ENCODE peak calls at places on chromosome 18, in four cellular contexts. Y, C, L and H are unnamed samples.

GRCh38 chr18:44325903-44326650 is 354.6 kb upstream of the SETBP1 start:
- DNase-seq in C (peak; percentile 67), L (peak; percentile 39), Y (no peak), H (peak; percentile 73)

GRCh38 chr18:80009661-80010550 is 21.5 kb upstream of the TXNL4A start:
- DNase-seq in Y (peak; percentile 78), C (peak; percentile 99), L (peak; percentile 98), H (no peak)

GRCh38 chr18:8952174-8952573 is 150.3 kb upstream of the NDUFV2 start:
- DNase-seq in C (no peak), L (no peak), Y (no peak), H (no peak)

GRCh38 chr18:38007931-38008330 is 442.3 kb upstream of the CELF4 start:
- DNase-seq in Y (no peak), C (no peak), L (no peak), H (no peak)

GRCh38 chr18:48931680-48932461 is 18.9 kb downstream of the SMAD7 start:
- DNase-seq in Y (no peak), L (no peak), C (no peak), H (peak; percentile 40)

GRCh38 chr18:79569720-79570119 is 109.9 kb upstream of the CTDP1 start:
- DNase-seq in C (no peak), L (no peak), Y (no peak), H (no peak)

GRCh38 chr18:49135871-49136270 is 185.1 kb upstream of the SMAD7 start:
- DNase-seq in Y (no peak), L (peak; percentile 70), C (peak; percentile 34), H (peak; percentile 18)

GRCh38 chr18:31454066-31454708 is 6.6 kb downstream of the DSG3 start:
- DNase-seq in L (no peak), Y (no peak), C (peak; percentile 96), H (no peak)

GRCh38 chr18:48950536-48951447 is at the start of gene SMAD7:
- DNase-seq in L (no peak), C (no peak), Y (peak; percentile 77), H (no peak)

GRCh38 chr18:53701697-53702096 is 522.8 kb downstream of the MBD2 start:
- DNase-seq in L (no peak), C (no peak), Y (no peak), H (no peak)

GRCh38 chr18:741931-742512 is 29.6 kb upstream of the ENOSF1 start:
- DNase-seq in L (no peak), C (peak; percentile 47), Y (no peak), H (no peak)

GRCh38 chr18:79413901-79414300 is 18.2 kb downstream of the NFATC1 start:
- DNase-seq in L (no peak), C (no peak), Y (peak; percentile 44), H (no peak)

GRCh38 chr18:6056171-6056932 is 161.0 kb upstream of the TMEM200C start:
- DNase-seq in L (no peak), C (peak; percentile 75), Y (no peak), H (no peak)

GRCh38 chr18:31176531-31176930 is 13.9 kb upstream of the DSC1 start:
- DNase-seq in L (no peak), Y (no peak), C (peak; percentile 66), H (no peak)

GRCh38 chr18:68017385-68017784 is 500.9 kb upstream of the DSEL start:
- DNase-seq in Y (no peak), C (no peak), L (no peak), H (no peak)

GRCh38 chr18:75160315-75160714 is 48.6 kb downstream of the PTGR3 start:
- DNase-seq in C (peak; percentile 7), L (no peak), Y (no peak), H (no peak)

GRCh38 chr18:51510020-51510419 is 312.5 kb upstream of the MEX3C start:
- DNase-seq in L (no peak), C (no peak), Y (no peak), H (no peak)

GRCh38 chr18:60892855-60893254 is 440.4 kb upstream of the CDH20 start:
- DNase-seq in Y (no peak), C (peak; percentile 78), L (no peak), H (no peak)

GRCh38 chr18:64037812-64038414 is 68.0 kb downstream of the SERPINB8 start:
- DNase-seq in L (no peak), C (peak; percentile 12), Y (no peak), H (no peak)

GRCh38 chr18:44342946-44343345 is 337.7 kb upstream of the SETBP1 start:
- DNase-seq in L (no peak), C (no peak), Y (no peak), H (no peak)

GRCh38 chr18:69401475-69402218 is 959 bp downstream of the DOK6 start:
- DNase-seq in L (no peak), Y (peak; percentile 51), C (peak; percentile 30), H (no peak)

GRCh38 chr18:77973745-77974144 is 724.1 kb downstream of the GALR1 start:
- DNase-seq in C (no peak), Y (no peak), L (no peak), H (no peak)

GRCh38 chr18:76475450-76476203 is 19.4 kb downstream of the ZNF516 start:
- DNase-seq in Y (no peak), L (no peak), C (peak; percentile 16), H (peak; percentile 19)
- TF ChIP-seq CTCF in Y (no peak), L (peak; percentile 28), C (no peak), H (peak; percentile 49)

GRCh38 chr18:59220784-59221765 is 1.1 kb downstream of the GRP start:
- DNase-seq in Y (no peak), C (no peak), L (no peak), H (no peak)
- H3K27me3 ChIP-seq in Y (peaks cover 20% of the 10 kb centered on the region), C (peaks cover 54% of the 10 kb centered on the region), L (peaks cover 39% of the 10 kb centered on the region), H (peaks cover 52% of the 10 kb centered on the region)

DNA sequence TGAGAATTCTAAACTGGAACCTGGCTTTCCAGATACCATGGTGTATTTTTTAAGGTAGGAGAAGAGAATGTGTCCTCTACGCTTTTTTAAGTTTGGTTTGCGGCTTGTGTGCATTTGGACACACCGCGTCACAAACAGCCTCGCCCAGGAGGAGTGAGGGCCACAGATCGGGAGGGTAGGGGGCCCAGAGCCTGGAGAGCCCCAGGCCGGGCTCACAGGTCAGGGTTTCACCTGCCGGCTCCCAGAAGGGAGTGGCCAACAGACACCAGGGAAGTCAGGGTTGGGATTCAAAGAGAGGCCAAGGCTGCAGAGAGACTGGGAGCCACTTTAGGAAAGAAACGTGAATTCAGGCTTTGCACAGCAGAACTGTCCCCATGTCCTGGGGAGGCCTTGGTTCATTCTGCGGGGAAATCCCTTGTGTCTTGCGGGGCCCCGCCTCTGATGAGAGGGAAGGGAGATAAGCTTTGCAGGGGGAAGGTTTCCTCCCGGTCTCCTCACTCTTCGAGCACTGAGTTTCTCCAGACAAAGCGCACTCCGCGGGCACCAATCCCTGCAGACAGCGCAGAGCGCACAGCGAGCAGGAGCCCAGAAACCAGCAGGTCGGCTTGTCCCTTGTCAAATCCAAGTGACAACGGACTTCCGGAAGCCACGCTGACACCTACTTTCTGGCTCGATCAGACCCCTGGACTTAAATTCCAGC is 2.0 kb upstream of the TUBB6 start:
- DNase-seq in Y (no peak), L (no peak), C (no peak), H (no peak)
- H3K4me3 ChIP-seq in Y (no peak overlapping the region), L (no peak overlapping the region), C (peak overlapping the region; percentile 31), H (no peak overlapping the region)

GRCh38 chr18:76604642-76605240 is 109.7 kb upstream of the ZNF516 start:
- DNase-seq in Y (no peak), C (no peak), L (no peak), H (no peak)
- TF ChIP-seq CTCF in Y (no peak), C (no peak), L (no peak), H (no peak)

GRCh38 chr18:57441395-57441794 is 6.2 kb downstream of the ONECUT2 start:
- DNase-seq in Y (no peak), C (peak; percentile 30), L (no peak), H (no peak)
- H3K27me3 ChIP-seq in Y (peaks cover 67% of the 10 kb centered on the region), C (peaks cover 56% of the 10 kb centered on the region), L (peaks cover 69% of the 10 kb centered on the region), H (no peaks in the 10 kb centered on the region)